ENCODE peak calls at places on chromosomes 12 and 14, in nine cellular contexts. B is central memory CD4-positive, alpha-beta T cell; J is fibroblast of mammary gland; U is effector memory CD8-positive, alpha-beta T cell; M is left cardiac atrium; G is COR-L47; I is NCI-H187; R is CD8-positive, alpha-beta T cell; V is stimulated activated CD8-positive, alpha-beta memory T cell treated with anti-CD3 and anti-CD28 coated beads, Interleukin-12 subunit alpha, Interleukin-12 subunit beta, amount 100 ng/mL, for 1 hour. A is an unnamed sample.

GRCh38 chr12:62732861-62733427 is 202.0 kb downstream of the PPM1H start:
- DNase-seq in J (peak; percentile 82), V (no peak), M (peak; percentile 34), I (no peak), B (no peak), U (no peak), R (no peak), G (no peak), A (peak; percentile 59)

GRCh38 chr12:77751939-77752338 is 78.8 kb upstream of the NAV3 start:
- DNase-seq in J (peak; percentile 81), V (no peak), B (no peak), G (peak; percentile 76), M (no peak), U (no peak), I (no peak), R (no peak), A (peak; percentile 29)

GRCh38 chr12:50569321-50569720 is 64.5 kb downstream of the DIP2B start:
- DNase-seq in U (no peak), V (no peak), R (no peak), G (no peak), B (no peak), M (no peak), J (no peak), I (no peak), A (no peak)

GRCh38 chr14:100902295-100902694 is 1.2 kb downstream of the RTL1 start:
- DNase-seq in B (no peak), V (no peak), U (no peak), G (no peak), R (no peak), M (no peak), J (no peak), I (no peak), A (no peak)

GRCh38 chr14:61358812-61359211 is 37.4 kb downstream of the PRKCH start:
- DNase-seq in V (no peak), M (no peak), B (no peak), G (no peak), U (no peak), R (no peak), J (no peak), I (no peak), A (no peak)

GRCh38 chr14:91870001-91870400 is 2.7 kb upstream of the TC2N start:
- DNase-seq in I (no peak), M (no peak), B (peak; percentile 84), J (no peak), G (no peak), U (peak; percentile 68), V (peak; percentile 38), R (peak; percentile 80), A (no peak)

GRCh38 chr12:128971802-128972201 is 118.5 kb downstream of the GLT1D1 start:
- DNase-seq in M (no peak), V (no peak), J (no peak), U (no peak), R (no peak), G (peak; percentile 26), B (no peak), I (peak; percentile 63), A (no peak)

GRCh38 chr12:48970702-48971334 is 717 bp downstream of the WNT10B start:
- DNase-seq in I (no peak), B (no peak), M (no peak), R (no peak), G (no peak), J (no peak), U (no peak), V (no peak), A (no peak)

GRCh38 chr12:89862511-89863331 is 154.1 kb upstream of the ATP2B1 start:
- DNase-seq in V (no peak), U (peak; percentile 54), J (no peak), R (peak; percentile 66), I (no peak), B (peak; percentile 74), G (no peak), M (peak; percentile 24), A (no peak)

GRCh38 chr12:116551952-116552749 is 7.0 kb upstream of the MAP1LC3B2 start:
- DNase-seq in G (no peak), M (no peak), U (no peak), J (peak; percentile 72), R (no peak), V (no peak), I (no peak), B (no peak), A (no peak)

GRCh38 chr12:70005864-70006618 is 181.0 kb downstream of the MYRFL start:
- DNase-seq in U (no peak), V (no peak), I (no peak), M (no peak), B (no peak), G (no peak), R (no peak), J (no peak), A (no peak)

GRCh38 chr12:95286713-95287112 is 69.1 kb downstream of the VEZT start:
- DNase-seq in V (no peak), U (no peak), M (no peak), J (no peak), G (no peak), R (no peak), I (no peak), B (no peak), A (no peak)

GRCh38 chr12:106245767-106246166 is 2.1 kb downstream of the CKAP4 start:
- DNase-seq in G (no peak), R (no peak), B (no peak), V (no peak), U (no peak), M (peak; percentile 65), J (peak; percentile 81), I (no peak), A (peak; percentile 61)

GRCh38 chr12:104695453-104696148 is 238.9 kb downstream of the CHST11 start:
- DNase-seq in V (peak; percentile 27), R (no peak), I (peak; percentile 61), G (peak; percentile 76), J (peak; percentile 93), U (peak; percentile 65), M (no peak), B (peak; percentile 83), A (peak; percentile 30)

GRCh38 chr14:75373133-75373532 is 54.7 kb upstream of the JDP2 start:
- DNase-seq in U (no peak), V (no peak), M (no peak), J (no peak), R (no peak), I (no peak), G (no peak), B (no peak), A (no peak)

GRCh38 chr12:25089738-25090137 is 105.2 kb downstream of the DNAI7 start:
- DNase-seq in V (no peak), J (no peak), I (no peak), R (no peak), G (no peak), B (no peak), U (no peak), M (no peak), A (no peak)

GRCh38 chr14:104240426-104241157 is 102.2 kb downstream of the KIF26A start:
- DNase-seq in M (no peak), G (peak; percentile 98), V (no peak), R (peak; percentile 7), B (no peak), I (peak; percentile 23), J (no peak), U (no peak), A (no peak)

GRCh38 chr14:74934476-74935339 is 11.6 kb upstream of the RPS6KL1 start:
- DNase-seq in G (no peak), M (no peak), I (no peak), J (no peak), V (no peak), B (no peak), U (no peak), R (no peak), A (no peak)

GRCh38 chr12:110934093-110934852 is 13.9 kb upstream of the MYL2 start:
- DNase-seq in I (no peak), R (no peak), J (no peak), U (no peak), G (no peak), V (no peak), B (no peak), M (no peak), A (no peak)

GRCh38 chr14:68951051-68951797 is 27.9 kb downstream of the ACTN1 start:
- DNase-seq in G (no peak), B (no peak), U (no peak), J (peak; percentile 99), M (peak; percentile 93), I (no peak), V (no peak), R (no peak), A (no peak)

GRCh38 chr14:60349663-60350365 is 100.8 kb downstream of the PPM1A start:
- DNase-seq in J (peak; percentile 65), M (no peak), V (no peak), R (no peak), G (peak; percentile 33), U (peak; percentile 9), B (no peak), I (peak; percentile 19), A (peak; percentile 10)

GRCh38 chr12:127620956-127621355 is 646.0 kb upstream of the TMEM132C start:
- DNase-seq in I (no peak), J (no peak), R (no peak), V (no peak), M (no peak), B (no peak), U (no peak), G (peak; percentile 7), A (no peak)

GRCh38 chr14:85533821-85534271 is 3.9 kb downstream of the FLRT2 start:
- DNase-seq in U (no peak), M (peak; percentile 33), B (no peak), V (no peak), I (no peak), R (no peak), G (peak; percentile 32), J (peak; percentile 37), A (no peak)

GRCh38 chr12:15629108-15629507 is 160.1 kb downstream of the EPS8 start:
- DNase-seq in V (no peak), G (no peak), B (no peak), U (no peak), R (no peak), J (peak; percentile 100), I (no peak), M (peak; percentile 65), A (peak; percentile 71)

GRCh38 chr12:94198872-94199271 is 50.5 kb downstream of the PLXNC1 start:
- DNase-seq in M (no peak), J (no peak), R (no peak), U (no peak), B (no peak), G (no peak), I (no peak), V (no peak), A (no peak)

GRCh38 chr12:47184813-47185212 is 105.1 kb upstream of the AMIGO2 start:
- DNase-seq in I (no peak), J (no peak), G (no peak), B (no peak), V (no peak), U (no peak), M (no peak), R (no peak), A (no peak)

GRCh38 chr12:28026701-28027100 is 54.2 kb upstream of the PTHLH start:
- DNase-seq in G (no peak), R (no peak), I (no peak), M (no peak), B (no peak), J (no peak), U (no peak), V (no peak), A (no peak)

GRCh38 chr12:76876696-76877229 is 2.1 kb downstream of the CSRP2 start:
- DNase-seq in M (no peak), B (no peak), I (no peak), G (no peak), J (no peak), V (no peak), R (no peak), U (no peak), A (no peak)

GRCh38 chr14:83765200-83765599 is 1764.7 kb upstream of the FLRT2 start:
- DNase-seq in R (no peak), J (no peak), B (no peak), V (no peak), U (no peak), M (no peak), G (no peak), I (no peak), A (no peak)

GRCh38 chr14:57168138-57168695 is 100.5 kb downstream of the EXOC5 start:
- DNase-seq in J (peak; percentile 6), M (no peak), I (no peak), R (no peak), U (no peak), G (no peak), B (no peak), V (no peak), A (no peak)

GRCh38 chr14:100438678-100439592 is 115.8 kb downstream of the SLC25A47 start:
- DNase-seq in B (no peak), M (peak; percentile 35), V (no peak), R (no peak), G (no peak), I (no peak), J (peak; percentile 88), U (no peak), A (no peak)

A was measured in pulmonary artery endothelial cell.